ENCODE peak calls at places on chromosomes 3 and 15, in six cellular contexts. H is K562, R is GM23338, X is HepG2, J is SK-N-SH, S is HL-60. N is an unnamed sample.

GRCh38 chr3:119239421-119239820 is 1.3 kb downstream of the B4GALT4 start:
- DNase-seq in R (no peak), X (no peak), S (no peak), J (no peak), H (no peak), N (no peak)

GRCh38 chr3:178078933-178079332 is 457.3 kb upstream of the KCNMB2 start:
- DNase-seq in J (no peak), H (no peak), R (peak; percentile 10), X (no peak), S (no peak), N (no peak)

GRCh38 chr15:50262533-50262932 is 3.0 kb downstream of the HDC start:
- DNase-seq in S (no peak), R (no peak), X (no peak), H (no peak), J (no peak), N (no peak)

GRCh38 chr3:122149228-122149627 is 34.2 kb upstream of the CASR start:
- DNase-seq in J (no peak), H (no peak), S (no peak), X (no peak), R (peak; percentile 7), N (no peak)

GRCh38 chr3:136380530-136380929 is 130.4 kb downstream of the PCCB start:
- DNase-seq in R (no peak), X (no peak), S (no peak), J (no peak), H (no peak), N (no peak)

GRCh38 chr3:168461793-168462192 is 366.1 kb upstream of the GOLIM4 start:
- DNase-seq in H (no peak), J (no peak), R (no peak), S (no peak), X (no peak), N (no peak)

GRCh38 chr15:60993008-60993407 is 236.1 kb downstream of the RORA start:
- DNase-seq in J (no peak), S (no peak), R (no peak), X (no peak), H (no peak), N (no peak)

GRCh38 chr3:70393881-70394612 is 81.6 kb upstream of the MDFIC2 start:
- DNase-seq in H (no peak), R (no peak), X (peak; percentile 5), J (no peak), S (no peak), N (no peak)

GRCh38 chr3:103873897-103874545 is 1439.2 kb downstream of the ZPLD1 start:
- DNase-seq in R (no peak), H (no peak), X (no peak), S (no peak), J (no peak), N (no peak)

GRCh38 chr15:32669870-32670623 is 28.5 kb downstream of the SCG5 start:
- DNase-seq in X (peak; percentile 84), J (peak; percentile 87), R (peak; percentile 47), S (no peak), H (no peak), N (no peak)

GRCh38 chr3:135869439-135870105 is 96.0 kb upstream of the PPP2R3A start:
- DNase-seq in S (no peak), X (no peak), H (no peak), R (no peak), J (no peak), N (no peak)

GRCh38 chr3:16319307-16319706 is 54.3 kb downstream of the OXNAD1 start:
- DNase-seq in X (peak; percentile 25), H (peak; percentile 84), R (peak; percentile 85), S (no peak), J (peak; percentile 34), N (no peak)

GRCh38 chr15:21260966-21261395 is 179.3 kb downstream of the POTEB3 start:
- DNase-seq in R (no peak), X (no peak), S (no peak), J (no peak), H (no peak), N (no peak)

GRCh38 chr3:163838769-163839168 is 1239.5 kb downstream of the SI start:
- DNase-seq in H (no peak), S (no peak), X (no peak), R (peak; percentile 26), J (no peak), N (no peak)

GRCh38 chr3:195087321-195087720 is 183.6 kb downstream of the XXYLT1 start:
- DNase-seq in R (peak; percentile 46), J (no peak), H (no peak), X (no peak), S (no peak), N (no peak)

GRCh38 chr3:12841085-12841969 is at the start of gene RPL32:
- DNase-seq in X (peak; percentile 93), R (peak; percentile 98), S (peak; percentile 95), H (peak; percentile 91), J (peak; percentile 83), N (peak; percentile 82)

GRCh38 chr3:40152482-40153133 is 156.9 kb upstream of the EIF1B start:
- DNase-seq in R (no peak), H (no peak), J (no peak), S (no peak), X (no peak), N (no peak)

GRCh38 chr3:101976473-101976872 is 127.2 kb downstream of the NFKBIZ start:
- DNase-seq in H (no peak), J (no peak), R (no peak), S (no peak), X (no peak), N (no peak)

GRCh38 chr15:96177279-96177678 is 153.2 kb upstream of the NR2F2 start:
- DNase-seq in X (no peak), H (no peak), S (no peak), R (no peak), J (no peak), N (no peak)

GRCh38 chr15:68258684-68259083 is 18.9 kb upstream of the FEM1B start:
- DNase-seq in H (no peak), R (no peak), X (no peak), S (no peak), J (no peak), N (no peak)

GRCh38 chr15:40093224-40093842 is 15.3 kb downstream of the BMF start:
- DNase-seq in H (no peak), R (peak; percentile 34), J (no peak), S (no peak), X (no peak), N (no peak)

GRCh38 chr3:99768808-99769501 is 48.7 kb upstream of the CMSS1 start:
- DNase-seq in S (no peak), J (no peak), X (no peak), R (no peak), H (no peak), N (no peak)

GRCh38 chr3:55978953-55979352 is 489.3 kb downstream of the ERC2 start:
- DNase-seq in J (no peak), X (no peak), R (no peak), S (no peak), H (no peak), N (no peak)

GRCh38 chr3:127440384-127440783 is 150.1 kb downstream of the TPRA1 start:
- DNase-seq in R (no peak), X (no peak), S (no peak), H (no peak), J (no peak), N (no peak)

GRCh38 chr3:42055291-42055690 is 35.9 kb upstream of the TRAK1 start:
- DNase-seq in J (no peak), H (no peak), X (peak; percentile 81), S (no peak), R (no peak), N (no peak)

GRCh38 chr3:11288021-11288491 is 15.9 kb downstream of the ATG7 start:
- DNase-seq in H (no peak), X (no peak), J (no peak), R (no peak), S (no peak), N (no peak)

GRCh38 chr3:2212211-2212610 is 113.5 kb downstream of the CNTN4 start:
- DNase-seq in J (no peak), H (no peak), X (no peak), R (no peak), S (no peak), N (no peak)

GRCh38 chr3:64190517-64191515 is 34.5 kb downstream of the PRICKLE2 start:
- DNase-seq in X (no peak), S (peak; percentile 5), J (no peak), R (no peak), H (no peak), N (no peak)

DNA sequence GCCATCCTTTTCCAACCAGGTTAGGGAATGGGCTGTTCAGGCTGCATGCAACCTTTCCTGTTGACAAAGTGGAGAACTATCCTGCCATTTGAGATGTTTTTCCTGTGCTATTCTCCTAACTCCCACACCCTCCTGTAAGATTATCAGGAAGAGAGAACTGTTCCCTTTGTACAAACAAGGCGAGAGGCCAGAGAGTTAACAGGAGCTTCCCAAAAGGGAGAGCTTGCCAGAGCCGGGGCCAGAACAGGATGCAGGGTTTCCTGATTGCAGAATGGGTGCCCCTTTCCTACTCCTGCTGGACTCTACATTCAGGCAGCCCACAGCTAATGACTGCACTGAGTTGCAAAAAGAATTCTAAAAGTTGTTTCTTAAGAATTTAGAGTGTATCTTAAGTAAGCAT is 17.1 kb downstream of the PML start:
- DNase-seq in S (no peak), R (no peak), X (no peak), H (no peak), J (no peak), N (no peak)
- TF ChIP-seq REST in S (no peak), R (no peak), X (no peak), H (no peak), J (no peak), N (no peak)

DNA sequence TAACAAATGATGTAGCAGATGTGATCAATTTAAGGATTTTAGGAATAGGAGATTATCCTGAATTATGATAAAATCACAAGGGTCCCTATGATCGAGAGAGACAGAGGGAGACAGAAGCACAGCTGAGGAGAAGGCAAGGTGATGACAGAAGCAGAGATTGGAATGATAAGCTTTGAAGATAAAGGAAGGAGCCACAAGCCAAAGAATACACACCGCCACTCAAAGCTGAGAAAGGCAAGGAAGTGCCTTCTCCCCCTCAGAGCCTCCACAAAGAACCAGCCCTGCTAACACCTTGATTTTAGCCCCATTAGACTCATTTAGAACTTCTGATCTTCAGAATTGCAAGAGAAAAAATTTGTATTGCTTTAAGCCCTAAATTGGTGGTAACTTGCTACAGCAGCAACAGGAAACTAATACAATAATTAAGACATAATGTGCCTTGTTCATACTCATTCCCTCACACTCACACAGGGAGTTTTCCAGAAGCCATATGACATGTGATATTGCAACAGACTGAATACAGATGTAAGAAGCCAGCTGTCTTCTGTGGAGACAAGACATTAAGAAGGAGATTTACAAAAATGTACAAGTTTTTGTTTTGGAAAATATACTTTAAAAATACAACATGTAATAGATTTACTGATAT is 38.2 kb downstream of the TRANK1 start:
- DNase-seq in S (no peak), H (no peak), X (no peak), J (no peak), R (no peak), N (no peak)
- TF ChIP-seq POLR2AphosphoS5 in S (no peak), H (no peak), X (no peak), J (no peak), R (no peak), N (no peak)

GRCh38 chr15:76333720-76334437 is 2.7 kb upstream of the ISL2 start:
- DNase-seq in R (peak; percentile 75), H (peak; percentile 39), X (peak; percentile 85), S (no peak), J (peak; percentile 56), N (no peak)
- TF ChIP-seq CTCF in R (peak; percentile 58), H (peak; percentile 70), X (peak; percentile 88), S (no peak), J (peak; percentile 47), N (peak; percentile 71)

GRCh38 chr3:153274521-153274920 is 112.5 kb downstream of the RAP2B start:
- DNase-seq in X (no peak), H (no peak), S (no peak), J (no peak), R (no peak), N (no peak)
- TF ChIP-seq REST in X (no peak), H (no peak), S (no peak), J (no peak), R (no peak), N (no peak)

GRCh38 chr15:41853831-41854230 is 15.2 kb downstream of the PLA2G4B start:
- DNase-seq in R (no peak), X (no peak), S (no peak), H (no peak), J (no peak), N (no peak)
- TF ChIP-seq POLR2AphosphoS5 in R (no peak), X (no peak), S (no peak), H (no peak), J (no peak), N (no peak)